ENCODE peak calls at places on chromosomes 16 and 17, in five cellular contexts. N is upper lobe of left lung, R is NB4, K is HFF-Myc, Q is PC-3. B is an unnamed sample.

GRCh38 chr16:47777191-47777590 is 316.1 kb downstream of the PHKB start:
- DNase-seq in N (no peak), K (peak), Q (peak), R (peak), B (no peak)

GRCh38 chr16:4182581-4183257 is 59.2 kb downstream of the SRL start:
- DNase-seq in Q (no peak), N (no peak), R (peak), K (no peak), B (no peak)

GRCh38 chr17:75240394-75241142 is 20.8 kb downstream of the GGA3 start:
- DNase-seq in N (no peak), R (peak), K (no peak), Q (peak), B (no peak)

GRCh38 chr17:11555530-11555929 is 42.7 kb upstream of the DNAH9 start:
- DNase-seq in N (no peak), K (no peak), R (no peak), Q (no peak), B (no peak)

GRCh38 chr17:58120195-58120822 is 27.9 kb upstream of the OR4D1 start:
- DNase-seq in R (peak), N (no peak), Q (peak), K (peak), B (no peak)

GRCh38 chr16:57572978-57573733 is 30.7 kb downstream of the ADGRG5 start:
- DNase-seq in N (no peak), Q (no peak), R (no peak), K (no peak), B (no peak)

GRCh38 chr17:47719411-47720152 is 13.5 kb upstream of the TBX21 start:
- DNase-seq in Q (peak), K (no peak), N (no peak), R (peak), B (peak)

GRCh38 chr16:19831678-19832077 is 53.0 kb downstream of the GPRC5B start:
- DNase-seq in R (no peak), N (no peak), K (no peak), Q (peak), B (no peak)

GRCh38 chr17:30812218-30813177 is 12.0 kb downstream of the CRLF3 start:
- DNase-seq in R (no peak), Q (peak), K (no peak), N (no peak), B (no peak)

GRCh38 chr16:19833581-19833980 is 51.1 kb downstream of the GPRC5B start:
- DNase-seq in Q (no peak), N (no peak), R (no peak), K (no peak), B (no peak)

GRCh38 chr16:3912897-3913296 is 32.4 kb upstream of the CREBBP start:
- DNase-seq in R (no peak), N (no peak), K (no peak), Q (no peak), B (no peak)

GRCh38 chr16:88320947-88321634 is 61.7 kb upstream of the ZNF469 start:
- DNase-seq in Q (peak), K (no peak), N (no peak), R (peak), B (no peak)

GRCh38 chr16:1078579-1079021 is 6.1 kb downstream of the SSTR5 start:
- DNase-seq in K (no peak), R (no peak), N (peak), Q (peak), B (no peak)

GRCh38 chr17:48125829-48126612 is 18.5 kb downstream of the SNX11 start:
- DNase-seq in Q (no peak), K (no peak), R (no peak), N (no peak), B (no peak)

GRCh38 chr16:1054660-1055556 is 17.6 kb upstream of the SSTR5 start:
- DNase-seq in K (no peak), R (peak), Q (peak), N (peak), B (no peak)

GRCh38 chr17:40617678-40618240 is 29.9 kb downstream of the SMARCE1 start:
- DNase-seq in R (peak), Q (peak), K (no peak), N (no peak), B (no peak)

GRCh38 chr16:28063047-28063521 is 430 bp downstream of the GSG1L start:
- DNase-seq in R (peak), K (no peak), N (no peak), Q (no peak), B (no peak)

GRCh38 chr16:49497466-49497865 is 123.9 kb downstream of the C16orf78 start:
- DNase-seq in K (no peak), R (no peak), N (no peak), Q (no peak), B (no peak)

GRCh38 chr16:4358831-4359561 is 7.9 kb upstream of the PAM16 start:
- DNase-seq in R (peak), N (peak), Q (peak), K (no peak), B (no peak)

GRCh38 chr16:65023802-65024201 is 98.1 kb downstream of the CDH11 start:
- DNase-seq in Q (no peak), K (no peak), R (no peak), N (no peak), B (no peak)

GRCh38 chr16:4780235-4780634 is 7.9 kb downstream of the SEPTIN12 start:
- DNase-seq in R (no peak), Q (peak), K (no peak), N (no peak), B (no peak)

GRCh38 chr16:12239953-12240485 is 263.5 kb downstream of the SNX29 start:
- DNase-seq in N (no peak), Q (no peak), R (no peak), K (no peak), B (peak)

GRCh38 chr17:29495011-29495410 is 71.8 kb downstream of the ABHD15 start:
- DNase-seq in R (no peak), Q (peak), K (no peak), N (no peak), B (no peak)

GRCh38 chr16:50665128-50665878 is 15.8 kb downstream of the SNX20 start:
- DNase-seq in K (peak), N (peak), R (peak), Q (peak), B (peak)

GRCh38 chr16:3807425-3808123 is 72.9 kb downstream of the CREBBP start:
- DNase-seq in K (no peak), Q (no peak), N (no peak), R (no peak), B (no peak)

GRCh38 chr17:6831662-6832263 is at the start of gene TEKT1:
- DNase-seq in K (peak), N (peak), R (peak), Q (peak), B (no peak)

GRCh38 chr17:4199818-4200402 is 56.9 kb downstream of the CYB5D2 start:
- DNase-seq in N (no peak), Q (peak), K (no peak), R (peak), B (no peak)

GRCh38 chr16:88754912-88755744 is 29.9 kb downstream of the PIEZO1 start:
- DNase-seq in Q (peak), N (no peak), R (no peak), K (no peak), B (peak)

GRCh38 chr17:19647697-19648474 is 665 bp upstream of the ALDH3A2 start:
- DNase-seq in Q (peak), N (peak), R (peak), K (no peak), B (peak)

GRCh38 chr17:33385133-33385532 is 92.0 kb upstream of the ASIC2 start:
- DNase-seq in K (no peak), Q (no peak), R (no peak), N (no peak), B (no peak)

GRCh38 chr17:147796-148740 is 10.7 kb downstream of the SCGB1C2 start:
- DNase-seq in Q (no peak), N (peak), R (no peak), K (no peak), B (no peak)

GRCh38 chr17:48555616-48556533 is 11.0 kb upstream of the HOXB2 start:
- DNase-seq in K (no peak), R (no peak), N (no peak), Q (peak), B (no peak)

GRCh38 chr17:61251939-61252865 is 147.4 kb upstream of the TBX2 start:
- DNase-seq in N (peak), K (peak), R (peak), Q (no peak), B (peak)

GRCh38 chr16:71778780-71779179 is 29.9 kb downstream of the AP1G1 start:
- DNase-seq in Q (no peak), R (no peak), N (no peak), K (no peak), B (no peak)

GRCh38 chr16:11312718-11313492 is 31.8 kb upstream of the PRM1 start:
- DNase-seq in Q (peak), N (peak), R (peak), K (no peak), B (peak)

GRCh38 chr16:11080327-11080967 is 136.1 kb downstream of the CLEC16A start:
- DNase-seq in R (no peak), K (no peak), Q (no peak), N (no peak), B (no peak)

GRCh38 chr17:59152925-59153324 is 2.1 kb downstream of the SKA2 start:
- DNase-seq in R (no peak), N (no peak), K (no peak), Q (no peak), B (no peak)
- H3K4me3 ChIP-seq in R (peak), N (no peak), K (peak), Q (peak), B (peak)

GRCh38 chr17:76384222-76384986 is at the start of gene SPHK1:
- DNase-seq in Q (peak), R (peak), K (no peak), N (peak), B (no peak)

GRCh38 chr17:76384987-76385891 is 830 bp downstream of the SPHK1 start:
- DNase-seq in K (no peak), R (peak), N (peak), Q (peak), B (no peak)

GRCh38 chr17:76385892-76386786 is 1.7 kb downstream of the SPHK1 start:
- DNase-seq in N (peak), Q (peak), R (peak), K (no peak), B (no peak)

GRCh38 chr17:76388966-76389888 is 4.8 kb downstream of the SPHK1 start:
- DNase-seq in N (no peak), R (no peak), K (no peak), Q (no peak), B (no peak)

DNA sequence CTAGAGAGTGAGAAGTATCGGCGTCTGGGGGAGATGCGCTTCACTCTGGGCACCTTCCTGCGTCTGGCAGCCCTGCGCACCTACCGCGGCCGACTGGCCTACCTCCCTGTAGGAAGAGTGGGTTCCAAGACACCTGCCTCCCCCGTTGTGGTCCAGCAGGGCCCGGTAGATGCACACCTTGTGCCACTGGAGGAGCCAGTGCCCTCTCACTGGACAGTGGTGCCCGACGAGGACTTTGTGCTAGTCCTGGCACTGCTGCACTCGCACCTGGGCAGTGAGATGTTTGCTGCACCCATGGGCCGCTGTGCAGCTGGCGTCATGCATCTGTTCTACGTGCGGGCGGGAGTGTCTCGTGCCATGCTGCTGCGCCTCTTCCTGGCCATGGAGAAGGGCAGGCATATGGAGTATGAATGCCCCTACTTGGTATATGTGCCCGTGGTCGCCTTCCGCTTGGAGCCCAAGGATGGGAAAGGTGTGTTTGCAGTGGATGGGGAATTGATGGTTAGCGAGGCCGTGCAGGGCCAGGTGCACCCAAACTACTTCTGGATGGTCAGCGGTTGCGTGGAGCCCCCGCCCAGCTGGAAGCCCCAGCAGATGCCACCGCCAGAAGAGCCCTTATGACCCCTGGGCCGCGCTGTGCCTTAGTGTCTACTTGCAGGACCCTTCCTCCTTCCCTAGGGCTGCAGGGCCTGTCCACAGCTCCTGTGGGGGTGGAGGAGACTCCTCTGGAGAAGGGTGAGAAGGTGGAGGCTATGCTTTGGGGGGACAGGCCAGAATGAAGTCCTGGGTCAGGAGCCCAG is 2.8 kb downstream of the SPHK1 start:
- DNase-seq in R (no peak), K (no peak), N (no peak), Q (no peak), B (no peak)
- H3K4me3 ChIP-seq in R (no peak), K (peak), N (no peak), Q (no peak), B (no peak)

GRCh38 chr17:78736526-78737079 is 45.5 kb downstream of the CYTH1 start:
- DNase-seq in N (peak), R (peak), Q (peak), K (no peak), B (no peak)
- H3K4me3 ChIP-seq in N (peak), R (peak), Q (peak), K (no peak), B (no peak)

GRCh38 chr17:8118769-8119574 is 658 bp upstream of the ALOXE3 start:
- DNase-seq in Q (peak), R (peak), K (no peak), N (peak), B (no peak)
- H3K4me3 ChIP-seq in Q (peak), R (peak), K (peak), N (peak), B (peak)

GRCh38 chr17:36657763-36658490 is 56.5 kb downstream of the MRM1 start:
- DNase-seq in K (no peak), N (peak), Q (no peak), R (peak), B (no peak)
- H3K4me3 ChIP-seq in K (no peak), N (peak), Q (no peak), R (no peak), B (peak)

DNA sequence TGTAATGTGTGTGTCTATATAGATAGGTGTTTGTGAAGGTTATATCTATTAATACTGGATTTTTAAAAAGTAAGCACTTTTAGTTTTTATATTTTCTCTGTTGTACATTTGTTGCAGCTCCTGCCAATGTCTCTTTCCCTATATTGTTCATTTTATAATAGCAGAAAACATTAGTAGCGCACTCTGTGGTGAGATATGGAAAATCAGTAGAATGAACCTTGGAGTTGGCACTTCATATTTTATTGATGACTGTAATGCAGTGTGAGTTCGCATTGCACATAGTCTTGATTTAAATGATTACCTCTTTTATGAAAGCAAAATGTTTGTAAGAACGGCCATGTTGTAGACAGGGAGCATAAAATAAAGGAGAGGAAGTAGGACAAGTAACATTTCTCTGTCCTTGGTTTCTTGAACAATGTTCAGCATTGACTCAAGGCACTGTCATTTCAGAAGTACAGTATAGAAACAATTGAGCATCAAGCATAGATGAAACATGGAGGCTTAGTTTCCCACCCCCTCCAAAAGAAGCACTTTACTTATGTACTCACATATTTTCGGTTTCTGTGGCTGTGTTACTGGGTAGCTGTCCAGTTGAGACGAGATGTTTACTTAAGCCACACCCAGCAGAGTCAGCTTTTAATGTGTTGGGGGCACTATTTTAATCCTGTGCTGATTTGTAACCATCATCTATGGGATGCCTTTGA is 74.0 kb downstream of the TANC2 start:
- DNase-seq in K (peak), N (no peak), R (no peak), Q (peak), B (no peak)
- H3K4me3 ChIP-seq in K (no peak), N (no peak), R (no peak), Q (peak), B (no peak)

GRCh38 chr17:64281962-64282752 is 19.1 kb upstream of the TEX2 start:
- DNase-seq in K (peak), R (peak), Q (peak), N (peak), B (no peak)

GRCh38 chr17:64276961-64277505 is 14.0 kb upstream of the TEX2 start:
- DNase-seq in R (no peak), K (no peak), N (no peak), Q (no peak), B (no peak)

GRCh38 chr17:64278614-64279013 is 15.6 kb upstream of the TEX2 start:
- DNase-seq in R (peak), Q (peak), K (no peak), N (no peak), B (peak)

GRCh38 chr17:64277831-64278562 is 14.9 kb upstream of the TEX2 start:
- DNase-seq in N (no peak), Q (no peak), K (no peak), R (no peak), B (peak)

GRCh38 chr17:64282753-64283080 is 19.7 kb upstream of the TEX2 start:
- DNase-seq in Q (peak), N (peak), K (no peak), R (no peak), B (no peak)
- H3K4me3 ChIP-seq in Q (no peak), N (no peak), K (no peak), R (no peak), B (no peak)

GRCh38 chr17:42313389-42313772 is 25.1 kb downstream of the STAT5A start:
- DNase-seq in K (no peak), R (no peak), Q (no peak), N (no peak), B (no peak)

GRCh38 chr17:42316755-42317154 is 28.5 kb downstream of the STAT5A start:
- DNase-seq in N (no peak), K (no peak), R (no peak), Q (no peak), B (no peak)

GRCh38 chr17:42313773-42314566 is 25.7 kb downstream of the STAT5A start:
- DNase-seq in Q (no peak), K (no peak), R (peak), N (no peak), B (no peak)

GRCh38 chr17:42315402-42316156 is 27.3 kb downstream of the STAT5A start:
- DNase-seq in N (no peak), K (no peak), Q (no peak), R (no peak), B (no peak)

GRCh38 chr17:42317256-42317966 is 29.1 kb downstream of the STAT5A start:
- DNase-seq in N (no peak), R (no peak), Q (no peak), K (no peak), B (no peak)
- H3K4me3 ChIP-seq in N (no peak), R (no peak), Q (no peak), K (no peak), B (no peak)

GRCh38 chr17:82754297-82755208 is 2.7 kb downstream of the TBCD start:
- DNase-seq in Q (no peak), R (no peak), N (no peak), K (no peak), B (no peak)
- H3K4me3 ChIP-seq in Q (no peak), R (no peak), N (no peak), K (no peak), B (no peak)